ENCODE peak calls at places on chromosomes 13 and 19, in seven cellular contexts. One of them, this sample, is unnamed.

GRCh38 chr19:55015126-55015525 is 22.9 kb downstream of the GP6 start:
- DNase-seq in SW 1271: no peak
- DNase-seq in anterior cingulate cortex: no peak
- DNase-seq in body of pancreas: no peak
- DNase-seq in thoracic aorta: no peak
- DNase-seq in HFFc6: no peak
- DNase-seq in T-helper 17 cell: no peak
- DNase-seq in this sample: no peak

GRCh38 chr19:6414033-6414643 is 10.5 kb downstream of the KHSRP start:
- DNase-seq in SW 1271: no peak
- DNase-seq in anterior cingulate cortex: no peak
- DNase-seq in body of pancreas: no peak
- DNase-seq in thoracic aorta: no peak
- DNase-seq in HFFc6: no peak
- DNase-seq in T-helper 17 cell: no peak
- DNase-seq in this sample: no peak

GRCh38 chr13:43785681-43786471 is 896 bp downstream of the ENOX1 start:
- DNase-seq in SW 1271: peak
- DNase-seq in anterior cingulate cortex: peak
- DNase-seq in body of pancreas: peak
- DNase-seq in thoracic aorta: peak
- DNase-seq in HFFc6: peak
- DNase-seq in T-helper 17 cell: peak
- DNase-seq in this sample: peak

GRCh38 chr13:48110930-48111721 is 16.2 kb upstream of the MED4 start:
- DNase-seq in SW 1271: no peak
- DNase-seq in anterior cingulate cortex: no peak
- DNase-seq in body of pancreas: no peak
- DNase-seq in thoracic aorta: no peak
- DNase-seq in HFFc6: no peak
- DNase-seq in T-helper 17 cell: no peak
- DNase-seq in this sample: peak

GRCh38 chr13:80166352-80166751 is 174.6 kb downstream of the SPRY2 start:
- DNase-seq in SW 1271: no peak
- DNase-seq in anterior cingulate cortex: no peak
- DNase-seq in body of pancreas: no peak
- DNase-seq in thoracic aorta: no peak
- DNase-seq in HFFc6: no peak
- DNase-seq in T-helper 17 cell: no peak
- DNase-seq in this sample: no peak

GRCh38 chr13:68697551-68697950 is 1410.1 kb upstream of the ATXN8OS start:
- DNase-seq in SW 1271: no peak
- DNase-seq in anterior cingulate cortex: no peak
- DNase-seq in body of pancreas: no peak
- DNase-seq in thoracic aorta: no peak
- DNase-seq in HFFc6: no peak
- DNase-seq in T-helper 17 cell: no peak
- DNase-seq in this sample: no peak

GRCh38 chr13:42063105-42063504 is 14.7 kb downstream of the DGKH start:
- DNase-seq in SW 1271: no peak
- DNase-seq in anterior cingulate cortex: no peak
- DNase-seq in body of pancreas: no peak
- DNase-seq in thoracic aorta: no peak
- DNase-seq in HFFc6: no peak
- DNase-seq in T-helper 17 cell: no peak
- DNase-seq in this sample: no peak

GRCh38 chr19:18790566-18791314 is at the start of gene COMP:
- DNase-seq in SW 1271: no peak
- DNase-seq in anterior cingulate cortex: no peak
- DNase-seq in body of pancreas: no peak
- DNase-seq in thoracic aorta: no peak
- DNase-seq in HFFc6: no peak
- DNase-seq in T-helper 17 cell: no peak
- DNase-seq in this sample: no peak

GRCh38 chr13:109785141-109785891 is 1.1 kb downstream of the IRS2 start:
- DNase-seq in SW 1271: peak
- DNase-seq in anterior cingulate cortex: no peak
- DNase-seq in body of pancreas: peak
- DNase-seq in thoracic aorta: no peak
- DNase-seq in HFFc6: no peak
- DNase-seq in T-helper 17 cell: peak
- DNase-seq in this sample: no peak

GRCh38 chr13:28392896-28393295 is 102.0 kb downstream of the FLT1 start:
- DNase-seq in SW 1271: no peak
- DNase-seq in anterior cingulate cortex: no peak
- DNase-seq in body of pancreas: no peak
- DNase-seq in thoracic aorta: no peak
- DNase-seq in HFFc6: no peak
- DNase-seq in T-helper 17 cell: no peak
- DNase-seq in this sample: no peak

GRCh38 chr19:42048992-42049391 is 21.0 kb downstream of the GRIK5 start:
- DNase-seq in SW 1271: no peak
- DNase-seq in anterior cingulate cortex: no peak
- DNase-seq in body of pancreas: no peak
- DNase-seq in thoracic aorta: no peak
- DNase-seq in HFFc6: no peak
- DNase-seq in T-helper 17 cell: no peak
- DNase-seq in this sample: no peak

GRCh38 chr19:31220540-31220939 is 128.7 kb downstream of the TSHZ3 start:
- DNase-seq in SW 1271: peak
- DNase-seq in anterior cingulate cortex: no peak
- DNase-seq in body of pancreas: no peak
- DNase-seq in thoracic aorta: no peak
- DNase-seq in HFFc6: no peak
- DNase-seq in T-helper 17 cell: no peak
- DNase-seq in this sample: no peak

GRCh38 chr13:114309806-114310410 is 4.4 kb upstream of the CHAMP1 start:
- DNase-seq in SW 1271: no peak
- DNase-seq in anterior cingulate cortex: no peak
- DNase-seq in body of pancreas: no peak
- DNase-seq in thoracic aorta: no peak
- DNase-seq in HFFc6: no peak
- DNase-seq in T-helper 17 cell: no peak
- DNase-seq in this sample: no peak

GRCh38 chr13:24734951-24735350 is 29.0 kb upstream of the RNF17 start:
- DNase-seq in SW 1271: no peak
- DNase-seq in anterior cingulate cortex: no peak
- DNase-seq in body of pancreas: no peak
- DNase-seq in thoracic aorta: no peak
- DNase-seq in HFFc6: no peak
- DNase-seq in T-helper 17 cell: no peak
- DNase-seq in this sample: no peak

This sample was measured in tibial nerve.